ENCODE peak calls at places on chromosomes 3 and 15, in six cellular contexts. One of them, this sample, is unnamed.

GRCh38 chr3:53083496-53083895 is 37.6 kb upstream of the SFMBT1 start:
- DNase-seq in PC-9: no peak
- DNase-seq in GM03348: peak
- DNase-seq in fibroblast of the conjunctiva: peak
- DNase-seq in SHP77: no peak
- DNase-seq in activated naive CD4-positive, alpha-beta T cell: no peak
- DNase-seq in this sample: no peak

GRCh38 chr3:13727890-13728289 is 152.0 kb downstream of the WNT7A start:
- DNase-seq in fibroblast of the conjunctiva: no peak
- DNase-seq in activated naive CD4-positive, alpha-beta T cell: no peak
- DNase-seq in GM03348: no peak
- DNase-seq in PC-9: no peak
- DNase-seq in SHP77: no peak
- DNase-seq in this sample: no peak

GRCh38 chr3:179234244-179234643 is 16.7 kb downstream of the KCNMB3 start:
- DNase-seq in fibroblast of the conjunctiva: no peak
- DNase-seq in GM03348: no peak
- DNase-seq in activated naive CD4-positive, alpha-beta T cell: no peak
- DNase-seq in SHP77: no peak
- DNase-seq in PC-9: no peak
- DNase-seq in this sample: no peak

GRCh38 chr3:148082881-148083280 is 614.8 kb upstream of the AGTR1 start:
- DNase-seq in GM03348: no peak
- DNase-seq in fibroblast of the conjunctiva: no peak
- DNase-seq in activated naive CD4-positive, alpha-beta T cell: no peak
- DNase-seq in PC-9: no peak
- DNase-seq in SHP77: no peak
- DNase-seq in this sample: no peak

GRCh38 chr15:56047354-56047753 is 53.9 kb upstream of the NEDD4 start:
- DNase-seq in PC-9: no peak
- DNase-seq in fibroblast of the conjunctiva: no peak
- DNase-seq in GM03348: no peak
- DNase-seq in SHP77: no peak
- DNase-seq in activated naive CD4-positive, alpha-beta T cell: no peak
- DNase-seq in this sample: no peak

GRCh38 chr15:57384816-57385215 is 8.5 kb downstream of the CGNL1 start:
- DNase-seq in PC-9: no peak
- DNase-seq in SHP77: no peak
- DNase-seq in fibroblast of the conjunctiva: no peak
- DNase-seq in activated naive CD4-positive, alpha-beta T cell: no peak
- DNase-seq in GM03348: no peak
- DNase-seq in this sample: no peak

GRCh38 chr15:101149864-101150722 is 101.8 kb downstream of the CHSY1 start:
- DNase-seq in GM03348: no peak
- DNase-seq in activated naive CD4-positive, alpha-beta T cell: no peak
- DNase-seq in fibroblast of the conjunctiva: no peak
- DNase-seq in PC-9: no peak
- DNase-seq in SHP77: no peak
- DNase-seq in this sample: no peak

GRCh38 chr3:155870945-155871745 is 695 bp downstream of the GMPS start:
- DNase-seq in SHP77: no peak
- DNase-seq in activated naive CD4-positive, alpha-beta T cell: peak
- DNase-seq in PC-9: peak
- DNase-seq in GM03348: peak
- DNase-seq in fibroblast of the conjunctiva: no peak
- DNase-seq in this sample: no peak

GRCh38 chr3:36557708-36558100 is 177.4 kb downstream of the STAC start:
- DNase-seq in activated naive CD4-positive, alpha-beta T cell: no peak
- DNase-seq in SHP77: no peak
- DNase-seq in fibroblast of the conjunctiva: no peak
- DNase-seq in PC-9: no peak
- DNase-seq in GM03348: no peak
- DNase-seq in this sample: no peak

GRCh38 chr3:18713576-18713951 is 288.4 kb upstream of the SATB1 start:
- DNase-seq in GM03348: no peak
- DNase-seq in fibroblast of the conjunctiva: no peak
- DNase-seq in activated naive CD4-positive, alpha-beta T cell: no peak
- DNase-seq in SHP77: no peak
- DNase-seq in PC-9: no peak
- DNase-seq in this sample: no peak

GRCh38 chr3:12993022-12993622 is 80.1 kb downstream of the IQSEC1 start:
- DNase-seq in activated naive CD4-positive, alpha-beta T cell: no peak
- DNase-seq in SHP77: no peak
- DNase-seq in PC-9: no peak
- DNase-seq in fibroblast of the conjunctiva: no peak
- DNase-seq in GM03348: peak
- DNase-seq in this sample: no peak

GRCh38 chr3:13170317-13170716 is 97.1 kb upstream of the IQSEC1 start:
- DNase-seq in PC-9: no peak
- DNase-seq in activated naive CD4-positive, alpha-beta T cell: no peak
- DNase-seq in GM03348: no peak
- DNase-seq in fibroblast of the conjunctiva: no peak
- DNase-seq in SHP77: no peak
- DNase-seq in this sample: no peak

GRCh38 chr3:30644615-30645014 is 38.2 kb downstream of the TGFBR2 start:
- DNase-seq in activated naive CD4-positive, alpha-beta T cell: no peak
- DNase-seq in GM03348: peak
- DNase-seq in PC-9: no peak
- DNase-seq in SHP77: no peak
- DNase-seq in fibroblast of the conjunctiva: no peak
- DNase-seq in this sample: no peak

GRCh38 chr15:29952245-29952644 is 130.0 kb upstream of the TJP1 start:
- DNase-seq in GM03348: no peak
- DNase-seq in PC-9: no peak
- DNase-seq in activated naive CD4-positive, alpha-beta T cell: no peak
- DNase-seq in fibroblast of the conjunctiva: no peak
- DNase-seq in SHP77: no peak
- DNase-seq in this sample: no peak